ENCODE peak calls at places on chromosomes 3 and 15, in eight cellular contexts. P is right cardiac atrium, I is mesenchymal stem cell, F is esophagus squamous epithelium, D is cardiac muscle cell, A is ascending aorta, U is left ventricle myocardium inferior, H is A549. W is an unnamed sample. For H3K4me1, the result is how much of the 10 kb centered on the place peaks cover.

GRCh38 chr3:8970971-8971589 is 7.8 kb upstream of the RAD18 start:
- DNase-seq in H (peak), I (peak), F (no peak), D (peak), A (no peak), U (no peak), P (peak), W (peak)

GRCh38 chr15:31024979-31025378 is 33.6 kb upstream of the MTMR10 start:
- DNase-seq in H (no peak), A (no peak), U (no peak), I (peak), F (no peak), D (no peak), P (no peak), W (no peak)

GRCh38 chr3:122458992-122459391 is 43.1 kb upstream of the WDR5B start:
- DNase-seq in A (no peak), D (peak), P (no peak), F (no peak), I (peak), H (no peak), U (no peak), W (no peak)

GRCh38 chr3:106022913-106023312 is 154.1 kb upstream of the CBLB start:
- DNase-seq in U (no peak), D (no peak), A (no peak), P (no peak), I (no peak), F (no peak), H (no peak), W (no peak)

GRCh38 chr15:57328479-57329250 is 47.6 kb upstream of the CGNL1 start:
- DNase-seq in F (no peak), D (no peak), I (no peak), U (no peak), A (no peak), P (no peak), H (no peak), W (no peak)

GRCh38 chr3:62587169-62587568 is 213.8 kb upstream of the FEZF2 start:
- DNase-seq in I (peak), D (no peak), P (no peak), A (no peak), H (no peak), F (no peak), U (no peak), W (no peak)

GRCh38 chr3:9078561-9079240 is 115.4 kb upstream of the RAD18 start:
- DNase-seq in F (no peak), P (no peak), U (no peak), A (no peak), I (no peak), D (no peak), H (peak), W (no peak)

GRCh38 chr3:66393486-66394260 is 107.1 kb downstream of the LRIG1 start:
- DNase-seq in I (peak), H (no peak), F (no peak), P (no peak), U (no peak), A (no peak), D (no peak), W (peak)

GRCh38 chr3:5690904-5691532 is 503.5 kb downstream of the EDEM1 start:
- DNase-seq in D (no peak), P (no peak), I (no peak), U (no peak), A (no peak), F (no peak), H (no peak), W (no peak)

GRCh38 chr15:57732526-57733331 is 26.2 kb downstream of the POLR2M start:
- DNase-seq in D (peak), U (peak), F (no peak), P (peak), I (peak), A (no peak), H (peak), W (no peak)

GRCh38 chr3:45978348-45978747 is 17.3 kb downstream of the FYCO1 start:
- DNase-seq in A (no peak), D (no peak), P (no peak), I (no peak), F (no peak), H (no peak), U (no peak), W (peak)

GRCh38 chr3:175433026-175433668 is 574.0 kb downstream of the NAALADL2 start:
- DNase-seq in H (no peak), F (no peak), U (no peak), D (no peak), A (no peak), I (peak), P (no peak), W (no peak)

GRCh38 chr3:35744419-35744818 is 105.1 kb downstream of the ARPP21 start:
- DNase-seq in U (no peak), D (peak), A (no peak), I (no peak), P (no peak), H (no peak), F (no peak), W (no peak)

GRCh38 chr15:75945953-75946352 is 42.3 kb downstream of the FBXO22 start:
- DNase-seq in H (no peak), A (no peak), P (no peak), I (peak), D (no peak), F (no peak), U (no peak), W (no peak)

GRCh38 chr15:28096411-28096719 is 2.8 kb downstream of the OCA2 start:
- DNase-seq in H (no peak), A (no peak), I (no peak), D (no peak), P (no peak), F (no peak), U (no peak), W (no peak)
- H3K27ac ChIP-seq in H (peak), A (peak), I (no peak), D (no peak), P (peak), F (peak), U (peak), W (no peak)

DNA sequence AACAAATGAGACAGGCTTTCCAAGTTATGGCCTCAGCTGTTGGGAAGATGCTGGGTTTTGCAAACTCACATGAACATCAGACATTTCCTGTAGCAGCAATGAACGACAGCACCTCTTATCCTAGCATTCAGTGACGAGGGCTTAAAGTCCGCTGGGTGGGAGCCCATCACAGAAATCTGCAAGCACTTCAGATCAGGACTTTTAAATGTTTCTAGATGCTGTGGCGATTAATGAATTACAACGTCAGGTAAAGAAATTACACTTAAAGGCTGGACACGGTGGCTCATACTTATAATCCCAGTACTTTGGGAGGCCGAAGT is 3.8 kb downstream of the AEN start:
- DNase-seq in P (no peak), F (no peak), D (no peak), A (no peak), I (no peak), H (no peak), U (no peak), W (no peak)
- H3K4me3 ChIP-seq in P (no peak), F (no peak), D (no peak), A (no peak), I (no peak), H (no peak), U (peak), W (peak)

GRCh38 chr15:74794970-74795349 is 13.1 kb downstream of the CSK start:
- DNase-seq in I (no peak), A (no peak), U (no peak), H (no peak), F (no peak), P (no peak), D (no peak), W (no peak)
- H3K4me1 ChIP-seq in I (under half), A (under half), U (half or more), H (under half), F (half or more), P (under half), D (under half), W (half or more)

DNA sequence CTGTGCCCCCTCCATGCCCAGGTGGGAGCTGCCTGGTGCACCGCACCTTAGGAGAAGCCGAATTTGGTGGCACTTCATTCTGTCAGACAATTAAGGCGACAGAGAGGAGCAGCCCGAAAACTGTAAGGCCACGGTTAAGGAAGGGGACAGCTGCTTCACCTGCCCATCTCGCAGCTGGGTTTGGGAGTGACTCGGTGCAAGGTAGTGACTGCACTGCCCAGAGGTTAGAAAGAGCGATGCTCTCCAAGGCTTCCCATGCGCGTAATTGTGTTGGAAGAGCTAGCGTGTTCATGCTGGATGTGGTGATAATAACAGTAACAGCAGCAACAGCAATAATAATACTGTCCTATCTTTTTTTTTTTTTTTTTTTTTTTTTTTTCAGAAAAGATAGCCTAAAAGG is 616.8 kb downstream of the NR2F2 start:
- DNase-seq in F (no peak), I (no peak), H (no peak), P (no peak), D (no peak), A (no peak), U (no peak), W (no peak)
- H3K27ac ChIP-seq in F (no peak), I (no peak), H (no peak), P (no peak), D (no peak), A (no peak), U (no peak), W (no peak)

GRCh38 chr15:63572749-63573464 is 24.3 kb upstream of the FBXL22 start:
- DNase-seq in D (peak), H (no peak), A (no peak), F (no peak), I (no peak), P (no peak), U (no peak), W (no peak)

GRCh38 chr15:63573533-63573932 is 23.7 kb upstream of the FBXL22 start:
- DNase-seq in F (no peak), A (no peak), D (no peak), P (no peak), H (no peak), I (no peak), U (no peak), W (no peak)

GRCh38 chr15:63575312-63575711 is 21.9 kb upstream of the FBXL22 start:
- DNase-seq in F (no peak), H (no peak), A (no peak), D (no peak), I (no peak), P (no peak), U (no peak), W (no peak)

GRCh38 chr15:63582179-63582578 is 15.0 kb upstream of the FBXL22 start:
- DNase-seq in P (no peak), I (no peak), D (no peak), U (no peak), F (no peak), A (no peak), H (no peak), W (no peak)

GRCh38 chr15:63576441-63576840 is 20.7 kb upstream of the FBXL22 start:
- DNase-seq in A (no peak), F (no peak), U (no peak), I (no peak), H (no peak), P (no peak), D (no peak), W (no peak)
- H3K4me3 ChIP-seq in A (no peak), F (no peak), U (no peak), I (no peak), H (no peak), P (no peak), D (no peak), W (no peak)

GRCh38 chr15:65920121-65920520 is 50.8 kb downstream of the RAB11A start:
- DNase-seq in F (no peak), H (no peak), U (no peak), D (no peak), A (no peak), I (no peak), P (no peak), W (no peak)
- H3K4me1 ChIP-seq in F (under half), H (under half), U (under half), D (under half), A (under half), I (under half), P (under half), W (under half)

DNA sequence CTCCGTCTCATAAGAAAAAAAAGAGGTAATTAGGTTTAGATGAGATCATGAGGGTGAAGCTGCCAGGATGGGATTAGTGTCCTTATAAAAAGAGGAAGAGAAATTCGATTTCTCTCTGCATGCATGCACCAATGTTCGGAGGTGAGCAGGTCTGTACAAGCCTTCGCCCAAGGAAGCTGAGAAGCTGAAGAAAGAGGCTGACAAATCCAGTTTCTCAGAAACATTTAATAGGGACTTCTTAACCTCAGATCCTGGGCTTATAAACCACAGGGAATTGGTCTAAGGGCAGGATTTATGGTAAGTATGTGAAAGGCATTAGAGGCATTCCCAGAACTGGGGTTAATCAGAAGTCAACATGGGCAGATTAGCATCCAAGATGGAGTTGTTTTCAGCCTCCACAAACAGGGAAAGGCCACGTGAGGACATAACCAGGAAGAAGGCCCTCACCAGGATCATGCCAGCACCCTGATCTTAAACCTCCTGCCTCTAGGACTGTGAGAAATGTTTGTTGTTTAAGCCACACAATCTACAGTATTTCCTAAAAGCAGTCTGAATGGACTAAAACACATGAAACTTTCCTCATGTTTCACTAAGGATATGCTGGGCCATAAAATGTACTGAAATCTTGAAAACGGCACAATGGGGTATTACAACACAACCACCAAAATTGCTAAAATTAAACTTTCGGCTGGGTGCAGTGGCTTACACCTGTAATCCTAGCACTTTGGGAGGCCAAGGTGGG is 11.3 kb downstream of the SHISA5 start:
- DNase-seq in A (no peak), F (no peak), U (no peak), D (no peak), P (no peak), I (peak), H (no peak), W (no peak)
- H3K27ac ChIP-seq in A (no peak), F (peak), U (no peak), D (no peak), P (no peak), I (no peak), H (no peak), W (no peak)

DNA sequence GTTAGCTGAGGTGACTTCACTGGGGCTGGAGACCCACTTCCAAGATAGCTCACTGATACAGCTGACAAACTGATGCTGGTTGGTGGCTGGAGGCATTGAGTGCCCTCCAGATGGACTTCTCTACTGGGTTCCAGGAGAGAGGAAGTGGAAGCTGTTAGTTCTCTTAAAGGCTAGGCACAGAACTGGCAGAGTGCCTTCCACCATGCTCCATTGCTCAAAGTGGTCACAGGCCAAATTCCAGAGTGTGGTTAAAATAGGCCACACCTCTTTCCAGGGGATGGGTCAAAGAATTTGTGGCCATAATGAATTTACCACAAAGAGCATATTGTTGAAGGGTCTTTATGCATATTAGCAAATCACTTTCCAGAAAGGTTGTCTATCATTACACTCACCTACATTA is 74.2 kb downstream of the NMD3 start:
- DNase-seq in U (no peak), A (no peak), P (no peak), I (no peak), H (no peak), D (no peak), F (no peak), W (no peak)
- H3K4me3 ChIP-seq in U (no peak), A (no peak), P (no peak), I (no peak), H (no peak), D (no peak), F (no peak), W (no peak)

W was measured in naive thymus-derived CD4-positive, alpha-beta T cell.